ENCODE peak calls at places on chromosomes 4 and X, in eight cellular contexts. B, Y, Z, N, J, E, L and I are unnamed samples.

GRCh38 chr4:85209161-85209560 is 242.7 kb upstream of the WDFY3 start:
- DNase-seq in Z (no peak), Y (no peak), B (no peak), N (no peak), E (no peak), J (no peak), L (no peak), I (no peak)

GRCh38 chr4:135236035-135236434 is 1034.4 kb upstream of the PABPC4L start:
- DNase-seq in N (no peak), Y (no peak), J (no peak), B (no peak), L (no peak), E (no peak), Z (no peak), I (no peak)

GRCh38 chrX:125895518-125895917 is 270.6 kb downstream of the DCAF12L2 start:
- DNase-seq in Z (no peak), Y (no peak), B (no peak), E (no peak), N (no peak), J (no peak), L (no peak), I (no peak)

GRCh38 chr4:140046573-140046972 is 107.4 kb downstream of the MAML3 start:
- DNase-seq in J (no peak), E (no peak), N (no peak), L (no peak), Y (no peak), B (no peak), Z (no peak), I (no peak)

GRCh38 chrX:12460929-12461328 is 322.7 kb downstream of the FRMPD4 start:
- DNase-seq in J (no peak), N (no peak), B (no peak), L (no peak), E (no peak), Z (no peak), Y (no peak), I (no peak)

GRCh38 chrX:10619311-10620015 is 922 bp downstream of the MID1 start:
- DNase-seq in N (no peak), L (no peak), J (no peak), E (no peak), Y (no peak), B (peak; percentile 13), Z (no peak), I (no peak)

GRCh38 chrX:119266364-119266995 is 30.4 kb downstream of the PGRMC1 start:
- DNase-seq in E (no peak), J (peak; percentile 27), Z (peak; percentile 12), L (no peak), Y (peak; percentile 10), B (peak; percentile 53), N (peak; percentile 0), I (peak; percentile 31)

GRCh38 chr4:26753642-26754041 is 107.0 kb upstream of the STIM2 start:
- DNase-seq in E (no peak), Y (no peak), B (no peak), N (no peak), J (no peak), L (no peak), Z (peak; percentile 68), I (no peak)

GRCh38 chr4:90039122-90039521 is 88.1 kb upstream of the CCSER1 start:
- DNase-seq in L (no peak), Z (no peak), N (no peak), Y (peak; percentile 13), B (no peak), E (no peak), J (no peak), I (no peak)

GRCh38 chr4:40264995-40265909 is 68.4 kb downstream of the RHOH start:
- DNase-seq in B (peak; percentile 67), Z (no peak), E (no peak), Y (peak; percentile 31), L (no peak), J (peak; percentile 66), N (no peak), I (no peak)

GRCh38 chr4:53015681-53016080 is 153.6 kb downstream of the RASL11B start:
- DNase-seq in L (peak; percentile 3), N (peak; percentile 66), B (peak; percentile 36), Z (peak; percentile 81), Y (peak; percentile 44), E (no peak), J (no peak), I (no peak)

GRCh38 chr4:163384926-163385325 is 41.2 kb downstream of the NPY5R start:
- DNase-seq in E (no peak), Y (no peak), B (no peak), L (no peak), Z (no peak), N (no peak), J (no peak), I (no peak)

GRCh38 chrX:9745417-9746115 is 20.1 kb downstream of the GPR143 start:
- DNase-seq in L (no peak), Z (peak; percentile 3), E (no peak), J (no peak), B (no peak), Y (no peak), N (no peak), I (no peak)

GRCh38 chr4:77104405-77105292 is 28.9 kb upstream of the CCNI start:
- DNase-seq in J (no peak), N (no peak), Y (no peak), Z (no peak), L (no peak), E (no peak), B (no peak), I (no peak)

GRCh38 chr4:186781032-186781917 is 57.6 kb upstream of the FAT1 start:
- DNase-seq in J (no peak), Z (peak; percentile 91), E (no peak), B (no peak), Y (no peak), N (peak; percentile 93), L (no peak), I (peak; percentile 6)

GRCh38 chr4:52983563-52984303 is 121.6 kb downstream of the RASL11B start:
- DNase-seq in E (no peak), N (peak; percentile 67), J (peak; percentile 49), Z (peak; percentile 68), Y (no peak), L (no peak), B (peak; percentile 49), I (peak; percentile 10)

GRCh38 chrX:72003811-72004750 is 93.4 kb downstream of the NHSL2 start:
- DNase-seq in J (no peak), Z (no peak), Y (peak; percentile 73), E (no peak), B (peak; percentile 48), N (no peak), L (peak; percentile 49), I (peak; percentile 39)
- TF ChIP-seq USF2 in J (no peak), Z (no peak), Y (no peak), E (no peak), B (no peak), N (no peak), L (no peak), I (no peak)

GRCh38 chr4:56743550-56743949 is 62.5 kb upstream of the HOPX start:
- DNase-seq in E (no peak), Z (no peak), J (no peak), N (no peak), L (no peak), B (peak; percentile 42), Y (no peak), I (no peak)

GRCh38 chr4:56745082-56745481 is 64.0 kb upstream of the HOPX start:
- DNase-seq in L (no peak), J (no peak), Z (no peak), B (no peak), E (no peak), Y (no peak), N (no peak), I (no peak)

GRCh38 chr4:56741595-56741994 is 60.5 kb upstream of the HOPX start:
- DNase-seq in B (no peak), E (no peak), Y (no peak), N (no peak), J (no peak), Z (no peak), L (no peak), I (no peak)

GRCh38 chr4:56742080-56742871 is 61.2 kb upstream of the HOPX start:
- DNase-seq in Y (no peak), Z (peak; percentile 19), J (no peak), E (no peak), N (no peak), L (no peak), B (no peak), I (no peak)

DNA sequence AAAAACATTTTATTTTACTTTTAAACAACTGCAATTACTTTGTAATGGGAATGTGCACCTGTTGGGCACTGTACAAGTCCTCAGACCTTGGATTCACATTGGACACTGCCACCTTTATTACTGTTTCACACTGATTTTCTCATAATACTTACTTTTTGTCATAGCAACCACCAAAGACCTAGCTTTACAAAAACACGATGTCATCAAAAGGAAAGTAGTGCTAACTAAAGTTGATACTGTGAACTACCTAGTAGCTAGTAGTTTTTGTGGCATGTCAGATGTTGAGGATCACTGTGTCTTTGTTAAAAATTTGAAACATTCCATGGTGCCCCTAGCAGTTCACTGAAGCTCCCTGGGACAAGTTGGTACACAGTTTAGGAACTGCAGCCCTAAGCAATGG is 62.9 kb upstream of the HOPX start:
- DNase-seq in N (no peak), Z (no peak), J (no peak), L (no peak), Y (no peak), E (no peak), B (no peak), I (no peak)
- TF ChIP-seq USF2 in N (no peak), Z (no peak), J (no peak), L (no peak), Y (no peak), E (no peak), B (no peak), I (no peak)

GRCh38 chr4:156656911-156657310 is 314.7 kb downstream of the PDGFC start:
- DNase-seq in Z (no peak), E (no peak), B (no peak), N (no peak), J (no peak), L (no peak), Y (no peak), I (no peak)

GRCh38 chr4:156659983-156660382 is 311.6 kb downstream of the PDGFC start:
- DNase-seq in J (no peak), N (no peak), E (no peak), Z (no peak), B (no peak), Y (no peak), L (no peak), I (no peak)

GRCh38 chr4:156659570-156659969 is 312.0 kb downstream of the PDGFC start:
- DNase-seq in Z (no peak), B (no peak), J (no peak), L (no peak), N (no peak), Y (no peak), E (no peak), I (no peak)

GRCh38 chr4:156654410-156654809 is 317.2 kb downstream of the PDGFC start:
- DNase-seq in Y (no peak), L (no peak), J (no peak), N (peak; percentile 66), E (no peak), B (no peak), Z (no peak), I (no peak)
- TF ChIP-seq USF2 in Y (no peak), L (no peak), J (no peak), N (no peak), E (no peak), B (no peak), Z (no peak), I (no peak)

DNA sequence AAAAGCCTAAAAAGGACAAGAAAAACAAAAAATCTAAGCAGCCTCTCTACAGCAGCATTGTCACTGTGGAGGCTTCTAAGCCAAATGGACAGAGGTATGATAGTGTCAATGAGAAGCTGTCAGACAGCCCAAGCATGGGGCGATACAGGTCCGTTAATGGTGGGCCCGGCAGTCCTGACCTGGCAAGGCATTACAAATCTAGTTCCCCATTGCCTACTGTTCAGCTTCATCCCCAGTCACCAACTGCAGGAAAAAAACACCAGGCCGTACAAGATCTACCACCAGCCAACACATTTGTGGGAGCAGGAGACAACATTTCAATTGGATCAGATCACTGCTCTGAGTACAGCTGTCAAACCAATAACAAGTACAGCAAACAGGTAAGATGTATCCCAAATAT is 4.0 kb downstream of the PCDH7 start:
- DNase-seq in N (no peak), Y (no peak), J (no peak), B (no peak), L (no peak), Z (no peak), E (no peak), I (no peak)
- TF ChIP-seq USF2 in N (no peak), Y (no peak), J (no peak), B (no peak), L (no peak), Z (no peak), E (no peak), I (no peak)